ENCODE peak calls at places on chromosomes 4 and X, in five cellular contexts. J, F, H, M and R are unnamed samples.

GRCh38 chr4:20195071-20195885 is 56.4 kb upstream of the SLIT2 start:
- DNase-seq in M (peak), H (peak), F (no peak), J (no peak), R (no peak)

GRCh38 chr4:87499415-87500106 is 29.6 kb downstream of the SPARCL1 start:
- DNase-seq in F (no peak), H (no peak), J (no peak), M (no peak), R (no peak)

GRCh38 chr4:17721496-17722360 is 59.7 kb downstream of the FAM184B start:
- DNase-seq in H (no peak), F (no peak), J (no peak), M (peak), R (peak)

GRCh38 chrX:136275553-136275952 is 24.4 kb upstream of the MAP7D3 start:
- DNase-seq in M (no peak), J (no peak), H (no peak), F (no peak), R (no peak)

GRCh38 chrX:10897768-10898167 is 213.4 kb upstream of the HCCS start:
- DNase-seq in M (no peak), H (no peak), F (no peak), J (no peak), R (no peak)

GRCh38 chr4:158347596-158347995 is 137.3 kb downstream of the TMEM144 start:
- DNase-seq in H (no peak), J (no peak), F (no peak), M (no peak), R (no peak)

GRCh38 chr4:158410272-158410671 is 111.4 kb upstream of the RXFP1 start:
- DNase-seq in M (peak), H (peak), F (no peak), J (no peak), R (peak)

GRCh38 chrX:139815771-139816170 is 107.8 kb upstream of the MCF2 start:
- DNase-seq in F (no peak), M (no peak), H (no peak), J (no peak), R (no peak)

GRCh38 chr4:155543126-155543765 is 123.4 kb upstream of the GUCY1A1 start:
- DNase-seq in H (peak), F (no peak), M (peak), J (no peak), R (no peak)

DNA sequence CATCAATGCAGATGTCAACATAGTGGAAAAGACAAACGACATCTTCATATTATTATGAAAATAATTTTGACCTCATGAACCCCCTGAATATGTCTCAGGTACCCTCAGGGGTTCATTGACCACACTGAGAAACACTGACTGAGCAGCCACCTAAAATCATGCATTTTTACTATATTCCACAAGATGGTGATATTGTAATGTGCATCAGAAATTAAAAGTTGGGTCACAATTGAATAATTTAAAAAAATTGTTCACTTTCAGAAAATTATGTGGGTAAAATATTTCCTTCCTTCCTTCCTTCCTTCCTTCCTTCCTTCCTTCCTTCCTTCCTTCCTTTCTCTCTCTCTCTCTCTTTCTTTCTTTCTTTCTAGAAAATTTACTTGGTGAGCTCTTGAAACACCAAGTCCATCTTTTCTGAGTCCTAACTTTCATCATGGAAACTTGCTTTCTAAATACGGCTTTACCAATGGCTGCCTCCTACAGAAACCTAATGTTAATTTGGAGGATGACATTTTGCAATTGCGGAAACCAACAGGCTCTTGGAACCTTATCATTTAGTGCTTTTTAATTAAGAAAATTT is 103.6 kb downstream of the RTL3 start:
- DNase-seq in M (no peak), F (no peak), H (peak), J (peak), R (no peak)
- TF ChIP-seq CTCF in M (peak), F (peak), H (peak), J (peak), R (peak)

GRCh38 chrX:41858161-41858775 is 65.1 kb downstream of the CASK start:
- DNase-seq in F (no peak), H (no peak), J (no peak), M (no peak), R (no peak)
- H3K27ac ChIP-seq in F (no peak), H (no peak), J (no peak), M (no peak), R (no peak)

DNA sequence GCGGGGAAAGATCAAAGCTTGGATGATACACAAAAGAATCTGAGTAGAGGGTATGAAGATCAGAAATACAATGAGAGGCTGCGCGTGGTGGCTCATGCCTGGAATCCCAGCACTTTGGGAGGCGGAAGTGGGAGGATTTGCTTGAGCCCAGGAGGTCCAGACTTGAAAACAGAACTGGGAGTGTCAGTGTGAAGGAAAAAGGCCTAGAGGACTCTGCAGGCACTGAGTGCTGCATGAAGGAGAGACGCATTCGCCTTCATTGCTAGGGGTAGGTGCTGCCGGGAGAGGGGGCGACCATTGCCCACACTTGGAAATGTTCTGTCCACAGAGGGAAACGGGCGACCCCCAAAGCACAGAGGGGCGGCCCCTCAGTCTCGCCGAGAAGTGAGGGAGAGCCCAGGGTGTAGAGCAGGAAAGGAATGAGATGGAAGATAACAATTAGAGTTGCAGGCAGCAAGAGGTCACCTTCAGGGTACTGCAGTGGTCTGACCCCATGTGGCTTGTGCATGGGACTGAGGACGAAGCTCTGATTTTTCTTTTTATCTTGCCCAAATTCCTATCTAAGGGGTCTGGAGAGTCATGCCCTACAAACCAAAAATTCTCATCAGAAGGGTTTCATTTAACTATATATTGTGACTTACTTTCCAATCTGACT is 31.8 kb upstream of the ARSD start:
- DNase-seq in J (no peak), H (no peak), M (no peak), F (no peak), R (no peak)
- TF ChIP-seq CTCF in J (no peak), H (no peak), M (no peak), F (no peak), R (no peak)

GRCh38 chr4:54233697-54234496 is 4.8 kb downstream of the PDGFRA start:
- DNase-seq in H (peak), J (peak), F (peak), M (peak), R (peak)
- H3K27ac ChIP-seq in H (peak), J (no peak), F (peak), M (no peak), R (peak)

GRCh38 chrX:68183612-68184214 is 249.6 kb downstream of the OPHN1 start:
- DNase-seq in H (peak), J (no peak), M (peak), F (no peak), R (peak)
- TF ChIP-seq CTCF in H (peak), J (peak), M (peak), F (no peak), R (peak)

GRCh38 chr4:153409924-153410501 is 56.1 kb upstream of the TMEM131L start:
- DNase-seq in J (no peak), H (peak), F (no peak), M (no peak), R (no peak)

GRCh38 chr4:153407906-153408305 is 58.3 kb upstream of the TMEM131L start:
- DNase-seq in F (no peak), J (no peak), M (no peak), H (no peak), R (no peak)

GRCh38 chr4:153413827-153414226 is 52.3 kb upstream of the TMEM131L start:
- DNase-seq in J (no peak), H (no peak), M (no peak), F (no peak), R (no peak)

GRCh38 chr4:153409412-153409811 is 56.7 kb upstream of the TMEM131L start:
- DNase-seq in F (no peak), J (no peak), H (peak), M (peak), R (no peak)

DNA sequence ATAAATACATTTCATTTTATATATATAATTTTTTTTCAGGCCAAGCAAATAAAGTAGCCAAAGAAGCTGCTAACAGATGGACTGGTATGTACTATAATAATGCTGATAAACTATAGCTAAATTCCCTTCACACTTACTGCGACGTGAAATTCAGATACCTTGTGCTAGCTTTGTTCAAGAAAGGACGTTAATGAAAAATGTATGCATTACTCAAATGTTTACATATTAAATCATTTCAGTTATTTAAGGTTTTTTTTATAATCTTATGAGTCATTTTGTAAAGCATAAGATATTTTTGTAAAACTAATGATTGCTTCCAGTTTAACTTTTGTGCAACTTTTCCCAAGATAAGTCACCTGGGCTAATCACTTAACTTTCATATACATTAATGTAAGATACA is 57.2 kb upstream of the TMEM131L start:
- DNase-seq in J (no peak), H (peak), M (no peak), F (no peak), R (no peak)
- H3K27ac ChIP-seq in J (no peak), H (no peak), M (peak), F (no peak), R (no peak)

GRCh38 chrX:131830400-131831184 is 192.5 kb upstream of the STK26 start:
- DNase-seq in M (peak), F (peak), J (peak), H (peak), R (peak)
- TF ChIP-seq CTCF in M (peak), F (peak), J (peak), H (no peak), R (no peak)

GRCh38 chr4:40986375-40986774 is 228.0 kb downstream of the APBB2 start:
- DNase-seq in F (no peak), M (no peak), H (no peak), J (no peak), R (no peak)
- H3K27ac ChIP-seq in F (no peak), M (no peak), H (no peak), J (no peak), R (no peak)

GRCh38 chrX:150955590-150955989 is 27.5 kb upstream of the HMGB3 start:
- DNase-seq in F (no peak), J (no peak), M (no peak), H (no peak), R (no peak)
- TF ChIP-seq CTCF in F (no peak), J (no peak), M (no peak), H (no peak), R (no peak)